ENCODE peak calls at places on chromosomes 6 and 20, in eight cellular contexts. P is PC-3; V is CD8-positive, alpha-beta memory T cell; F is tibial artery; Y is cardiac muscle cell; X is neuronal stem cell; A is naive thymus-derived CD4-positive, alpha-beta T cell; Z is tibial nerve. L is an unnamed sample. For H3K9me3, the result is how much of the 10 kb centered on the place peaks cover.

GRCh38 chr20:32982617-32983458 is 21.4 kb downstream of the SUN5 start:
- DNase-seq in P (no peak), V (no peak), F (no peak), Y (no peak), X (no peak), A (no peak), Z (no peak), L (peak)

GRCh38 chr20:57089701-57090144 is 176.7 kb downstream of the BMP7 start:
- DNase-seq in P (peak), V (peak), F (no peak), Y (peak), X (peak), A (peak), Z (peak), L (peak)

GRCh38 chr20:33531047-33531877 is 41.4 kb downstream of the CBFA2T2 start:
- DNase-seq in P (no peak), V (no peak), F (no peak), Y (peak), X (no peak), A (no peak), Z (no peak), L (no peak)

GRCh38 chr6:33490198-33490597 is 35.8 kb downstream of the ZBTB9 start:
- DNase-seq in P (peak), V (no peak), F (no peak), Y (no peak), X (no peak), A (no peak), Z (no peak), L (no peak)

GRCh38 chr6:39062014-39062740 is 13.6 kb downstream of the GLP1R start:
- DNase-seq in P (no peak), V (no peak), F (no peak), Y (no peak), X (no peak), A (no peak), Z (no peak), L (no peak)

GRCh38 chr6:106608080-106608668 is 21.1 kb downstream of the RTN4IP1 start:
- DNase-seq in P (peak), V (peak), F (no peak), Y (peak), X (peak), A (no peak), Z (peak), L (peak)

GRCh38 chr6:10543488-10543887 is 22.3 kb downstream of the GCNT2 start:
- DNase-seq in P (no peak), V (no peak), F (no peak), Y (no peak), X (no peak), A (no peak), Z (no peak), L (no peak)

GRCh38 chr6:87154641-87155271 is 609 bp upstream of the ZNF292 start:
- DNase-seq in P (peak), V (peak), F (no peak), Y (peak), X (no peak), A (no peak), Z (no peak), L (no peak)

GRCh38 chr6:158460602-158461092 is 99.2 kb upstream of the TMEM181 start:
- DNase-seq in P (peak), V (no peak), F (no peak), Y (peak), X (no peak), A (no peak), Z (no peak), L (no peak)

GRCh38 chr6:111565316-111566221 is 40.1 kb downstream of the TRAF3IP2 start:
- DNase-seq in P (peak), V (no peak), F (no peak), Y (no peak), X (no peak), A (no peak), Z (no peak), L (peak)

GRCh38 chr20:9156529-9157280 is 87.8 kb downstream of the PLCB4 start:
- DNase-seq in P (no peak), V (no peak), F (no peak), Y (no peak), X (no peak), A (no peak), Z (no peak), L (no peak)

GRCh38 chr20:51121272-51121671 is 98.4 kb upstream of the KCNG1 start:
- DNase-seq in P (no peak), V (no peak), F (no peak), Y (peak), X (no peak), A (no peak), Z (no peak), L (no peak)

GRCh38 chr20:31695849-31696804 is 26.5 kb downstream of the BCL2L1 start:
- DNase-seq in P (peak), V (no peak), F (no peak), Y (peak), X (no peak), A (no peak), Z (no peak), L (no peak)

GRCh38 chr6:29705389-29706231 is 17.6 kb upstream of the HLA-F start:
- DNase-seq in P (peak), V (peak), F (no peak), Y (peak), X (peak), A (no peak), Z (peak), L (peak)

GRCh38 chr6:17334265-17334664 is 53.1 kb downstream of the RBM24 start:
- DNase-seq in P (peak), V (no peak), F (no peak), Y (peak), X (no peak), A (no peak), Z (no peak), L (no peak)

GRCh38 chr20:46050444-46050843 is 21.4 kb downstream of the SLC12A5 start:
- DNase-seq in P (no peak), V (no peak), F (no peak), Y (no peak), X (no peak), A (no peak), Z (no peak), L (no peak)

GRCh38 chr6:138205437-138206094 is 12.7 kb downstream of the PBOV1 start:
- DNase-seq in P (no peak), V (no peak), F (no peak), Y (no peak), X (no peak), A (no peak), Z (no peak), L (no peak)

GRCh38 chr6:125201961-125202729 is 48.6 kb downstream of the TPD52L1 start:
- DNase-seq in P (peak), V (no peak), F (peak), Y (peak), X (no peak), A (no peak), Z (peak), L (peak)

GRCh38 chr6:34964564-34964963 is 75.5 kb downstream of the ANKS1A start:
- DNase-seq in P (no peak), V (no peak), F (no peak), Y (peak), X (no peak), A (no peak), Z (peak), L (no peak)

GRCh38 chr20:37381621-37382538 is 35.9 kb downstream of the SRC start:
- DNase-seq in P (no peak), V (no peak), F (peak), Y (no peak), X (no peak), A (no peak), Z (no peak), L (no peak)

GRCh38 chr6:390914-391558 is 516 bp upstream of the IRF4 start:
- DNase-seq in P (no peak), V (no peak), F (no peak), Y (no peak), X (peak), A (no peak), Z (no peak), L (no peak)

GRCh38 chr6:125469915-125470314 is 168.1 kb upstream of the HDDC2 start:
- DNase-seq in P (no peak), V (no peak), F (no peak), Y (no peak), X (no peak), A (no peak), Z (no peak), L (no peak)

GRCh38 chr6:6781172-6781876 is 192.8 kb downstream of the LY86 start:
- DNase-seq in P (peak), V (no peak), F (peak), Y (peak), X (no peak), A (no peak), Z (peak), L (peak)

GRCh38 chr6:7052441-7052936 is 55.3 kb upstream of the RREB1 start:
- DNase-seq in P (peak), V (peak), F (no peak), Y (peak), X (peak), A (no peak), Z (peak), L (peak)

DNA sequence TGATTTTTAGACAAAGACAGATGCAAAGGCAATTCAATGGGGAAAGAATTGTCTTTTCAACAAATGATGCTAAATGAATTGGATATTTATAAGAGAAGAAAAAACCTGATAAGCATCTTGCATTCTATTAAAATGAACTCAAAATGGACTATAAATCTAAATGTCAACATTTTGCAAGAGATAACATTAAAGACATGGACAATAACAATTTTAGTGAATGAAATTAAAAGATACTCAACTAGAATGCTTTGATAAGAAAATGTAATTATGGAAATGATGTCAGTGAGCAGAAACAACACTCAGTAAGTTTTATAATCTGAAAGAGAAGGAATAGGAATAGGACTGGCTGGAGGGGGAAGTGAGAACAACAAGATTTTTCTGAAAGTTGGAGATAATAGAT is 421.7 kb downstream of the C6orf118 start:
- DNase-seq in P (no peak), V (no peak), F (no peak), Y (no peak), X (no peak), A (no peak), Z (no peak), L (no peak)
- H3K9me3 ChIP-seq in P (under half), V (under half), F (under half), Y (under half), X (under half), A (under half), Z (under half), L (under half)

GRCh38 chr6:47202638-47203037 is 107.1 kb downstream of the TNFRSF21 start:
- DNase-seq in P (no peak), V (no peak), F (no peak), Y (no peak), X (no peak), A (no peak), Z (no peak), L (no peak)

GRCh38 chr6:47196113-47196512 is 113.6 kb downstream of the TNFRSF21 start:
- DNase-seq in P (no peak), V (no peak), F (no peak), Y (no peak), X (no peak), A (no peak), Z (no peak), L (no peak)

GRCh38 chr6:47200536-47201334 is 109.0 kb downstream of the TNFRSF21 start:
- DNase-seq in P (no peak), V (no peak), F (no peak), Y (no peak), X (no peak), A (no peak), Z (no peak), L (no peak)

GRCh38 chr6:47195251-47195650 is 114.5 kb downstream of the TNFRSF21 start:
- DNase-seq in P (no peak), V (no peak), F (no peak), Y (peak), X (no peak), A (no peak), Z (no peak), L (no peak)

GRCh38 chr6:47197672-47198640 is 111.7 kb downstream of the TNFRSF21 start:
- DNase-seq in P (no peak), V (no peak), F (no peak), Y (no peak), X (no peak), A (no peak), Z (no peak), L (no peak)
- H3K4me3 ChIP-seq in P (peak), V (peak), F (no peak), Y (no peak), X (no peak), A (peak), Z (no peak), L (no peak)

GRCh38 chr20:29408034-29408695 is 1849.3 kb upstream of the DEFB115 start:
- DNase-seq in P (no peak), V (no peak), F (no peak), Y (no peak), X (no peak), A (no peak), Z (no peak), L (no peak)

GRCh38 chr20:29409833-29410804 is 1847.3 kb upstream of the DEFB115 start:
- DNase-seq in P (no peak), V (no peak), F (no peak), Y (no peak), X (no peak), A (no peak), Z (no peak), L (no peak)

DNA sequence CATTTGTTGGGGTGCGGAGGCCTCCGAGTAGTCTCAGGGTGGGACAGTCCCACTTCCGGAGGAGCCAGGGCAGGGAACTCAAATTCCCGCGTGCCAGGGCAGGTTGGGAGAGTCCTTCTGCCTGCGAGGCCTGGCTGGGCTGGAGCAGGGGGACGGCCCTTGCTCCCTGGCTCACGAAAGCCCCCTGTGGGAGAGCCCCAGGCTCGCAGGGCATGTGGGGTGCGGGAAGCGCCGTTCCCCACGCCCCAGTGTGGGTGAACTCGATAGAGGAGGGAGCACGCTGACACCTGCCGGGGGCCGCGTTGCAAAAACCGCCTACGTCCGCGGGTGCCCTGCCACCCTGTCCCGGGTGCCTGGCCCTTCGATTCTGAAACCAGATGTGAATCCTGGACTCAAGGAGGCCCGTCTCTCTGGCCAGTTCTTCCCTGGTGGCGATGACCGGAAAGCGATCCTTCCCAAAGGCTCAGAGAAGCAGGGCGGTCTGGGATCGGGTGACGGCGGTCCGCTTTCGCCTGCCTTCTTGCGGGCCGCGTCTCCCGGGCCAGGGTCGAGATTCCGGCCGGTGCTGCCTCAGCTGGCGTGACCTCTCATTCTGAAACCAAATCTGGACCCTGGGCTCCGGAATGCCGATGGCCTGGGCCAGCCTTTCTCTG is 1846.5 kb upstream of the DEFB115 start:
- DNase-seq in P (no peak), V (no peak), F (no peak), Y (no peak), X (no peak), A (no peak), Z (no peak), L (no peak)
- H3K9me3 ChIP-seq in P (under half), V (under half), F (under half), Y (under half), X (under half), A (under half), Z (under half), L (under half)

DNA sequence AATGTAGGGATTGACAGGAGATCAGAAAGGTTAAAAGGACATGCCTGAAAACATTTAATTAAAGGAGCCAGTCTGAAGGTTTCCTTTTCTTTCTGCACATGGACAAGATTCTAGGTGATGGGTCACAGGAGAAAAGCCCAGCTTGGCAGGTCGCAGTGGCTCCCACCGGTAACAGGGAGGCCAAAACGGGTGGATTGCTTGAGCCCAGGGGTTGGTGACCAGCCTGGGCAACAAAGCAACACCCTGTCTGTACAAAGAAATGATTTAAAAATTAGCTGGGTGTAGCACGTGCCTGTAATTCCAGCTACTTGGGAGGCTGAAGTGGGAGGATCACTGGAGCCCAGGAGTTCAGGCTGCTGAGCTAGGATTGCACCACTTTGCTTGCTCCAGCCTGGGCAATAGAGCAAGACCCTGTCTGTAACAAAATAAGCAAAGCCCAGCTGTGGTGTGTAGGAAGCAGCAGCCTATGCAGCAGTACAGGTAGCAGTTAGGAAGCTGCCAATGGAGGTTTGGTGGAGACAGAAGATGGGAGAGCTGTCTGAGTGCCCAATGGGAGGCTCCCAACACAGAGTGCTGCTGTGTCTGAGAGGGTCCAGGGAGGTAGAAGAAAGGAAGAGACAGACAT is 7.3 kb upstream of the AP5S1 start:
- DNase-seq in P (no peak), V (no peak), F (no peak), Y (peak), X (no peak), A (no peak), Z (no peak), L (no peak)
- H3K4me3 ChIP-seq in P (no peak), V (no peak), F (no peak), Y (no peak), X (no peak), A (no peak), Z (no peak), L (no peak)

DNA sequence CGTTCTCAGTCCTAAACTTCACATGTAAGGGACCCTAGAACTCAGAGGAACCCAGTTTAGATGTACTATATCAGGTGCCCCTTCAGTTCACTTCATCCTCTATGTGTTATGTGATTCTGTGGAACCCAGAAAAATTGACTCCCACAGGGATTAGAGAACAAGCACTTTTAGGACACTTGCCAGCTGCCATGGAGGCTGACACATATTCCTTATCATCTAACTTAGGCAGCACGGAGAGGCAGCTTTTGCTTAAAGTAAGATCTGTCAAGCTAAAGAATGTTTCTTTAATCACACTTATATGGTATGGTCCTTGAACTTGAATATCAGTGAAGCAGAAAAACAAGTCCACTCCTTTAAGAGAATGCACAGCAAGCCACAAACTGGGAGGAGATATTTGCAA is 701.5 kb upstream of the ID4 start:
- DNase-seq in P (no peak), V (no peak), F (no peak), Y (no peak), X (no peak), A (no peak), Z (no peak), L (no peak)
- H3K9me3 ChIP-seq in P (under half), V (under half), F (under half), Y (under half), X (under half), A (under half), Z (under half), L (under half)

L was measured in body of pancreas.